ENCODE peak calls at places on chromosomes 3 and 15, in seven cellular contexts. N is type B pancreatic cell; J is neural progenitor cell; E is heart left ventricle; M is progenitor cell of endocrine pancreas; G is stimulated activated CD8-positive, alpha-beta memory T cell treated with anti-CD3 and anti-CD28 coated beads, Interleukin-4, amount 100 ng/mL, for 1 hour; L is stimulated activated CD4-positive, alpha-beta T cell treated with anti-CD3 and anti-CD28 coated beads, Interleukin-1b, Interleukin-23, amount 100 ng/mL, for 48 hours. B is an unnamed sample.

GRCh38 chr3:197151562-197151961 is 121.9 kb upstream of the MELTF start:
- DNase-seq in N (no peak), J (no peak), E (no peak), M (no peak), G (no peak), L (no peak), B (no peak)

GRCh38 chr15:50996641-50997040 is 88.2 kb downstream of the AP4E1 start:
- DNase-seq in N (no peak), J (no peak), E (no peak), M (no peak), G (no peak), L (no peak), B (no peak)

GRCh38 chr3:73805435-73805834 is 180.7 kb upstream of the PDZRN3 start:
- DNase-seq in N (no peak), J (no peak), E (peak), M (no peak), G (no peak), L (no peak), B (no peak)

GRCh38 chr3:119628390-119628789 is 30.7 kb downstream of the PLA1A start:
- DNase-seq in N (no peak), J (no peak), E (no peak), M (no peak), G (no peak), L (peak), B (no peak)

GRCh38 chr3:31610700-31611275 is 78.1 kb downstream of the STT3B start:
- DNase-seq in N (no peak), J (peak), E (no peak), M (no peak), G (no peak), L (no peak), B (no peak)

GRCh38 chr15:68055224-68055705 is 1.1 kb downstream of the PIAS1 start:
- DNase-seq in N (no peak), J (peak), E (no peak), M (no peak), G (peak), L (peak), B (no peak)

GRCh38 chr3:129469026-129469425 is 29.0 kb downstream of the IFT122 start:
- DNase-seq in N (no peak), J (no peak), E (peak), M (no peak), G (no peak), L (no peak), B (no peak)

GRCh38 chr3:192422998-192423349 is 304.4 kb downstream of the FGF12 start:
- DNase-seq in N (no peak), J (peak), E (no peak), M (no peak), G (no peak), L (no peak), B (no peak)

GRCh38 chr15:69523010-69524001 is 70.7 kb downstream of the RPLP1 start:
- DNase-seq in N (peak), J (peak), E (peak), M (peak), G (peak), L (peak), B (peak)

GRCh38 chr3:52434491-52435115 is 10.3 kb downstream of the SEMA3G start:
- DNase-seq in N (no peak), J (no peak), E (no peak), M (no peak), G (no peak), L (no peak), B (no peak)

GRCh38 chr3:56926513-56927282 is 124.9 kb upstream of the ARHGEF3 start:
- DNase-seq in N (no peak), J (no peak), E (no peak), M (no peak), G (no peak), L (no peak), B (no peak)

GRCh38 chr3:69116897-69117296 is 5.5 kb downstream of the LMOD3 start:
- DNase-seq in N (no peak), J (no peak), E (no peak), M (no peak), G (no peak), L (no peak), B (no peak)

GRCh38 chr3:126102011-126102410 is 18.1 kb upstream of the SLC41A3 start:
- DNase-seq in N (peak), J (no peak), E (no peak), M (no peak), G (no peak), L (no peak), B (peak)

GRCh38 chr3:164912916-164913315 is 165.4 kb downstream of the SI start:
- DNase-seq in N (no peak), J (no peak), E (no peak), M (no peak), G (no peak), L (no peak), B (no peak)

GRCh38 chr3:70989174-70989573 is 594.4 kb downstream of the FOXP1 start:
- DNase-seq in N (no peak), J (no peak), E (no peak), M (no peak), G (no peak), L (no peak), B (no peak)

GRCh38 chr15:47750030-47750739 is 32.9 kb downstream of the SEMA6D start:
- DNase-seq in N (no peak), J (no peak), E (no peak), M (no peak), G (no peak), L (no peak), B (no peak)

GRCh38 chr15:95684693-95685115 is 645.8 kb upstream of the NR2F2 start:
- DNase-seq in N (no peak), J (no peak), E (no peak), M (no peak), G (no peak), L (no peak), B (no peak)

GRCh38 chr15:76059320-76060097 is at the start of gene TMEM266:
- DNase-seq in N (peak), J (peak), E (peak), M (peak), G (no peak), L (peak), B (no peak)

GRCh38 chr3:56410576-56410975 is 57.7 kb downstream of the ERC2 start:
- DNase-seq in N (no peak), J (no peak), E (no peak), M (no peak), G (no peak), L (no peak), B (no peak)

GRCh38 chr3:41450416-41451231 is 251.3 kb downstream of the CTNNB1 start:
- DNase-seq in N (no peak), J (peak), E (no peak), M (no peak), G (no peak), L (no peak), B (no peak)

GRCh38 chr15:100002091-100002620 is 268.9 kb upstream of the LYSMD4 start:
- DNase-seq in N (no peak), J (peak), E (no peak), M (no peak), G (no peak), L (no peak), B (no peak)

GRCh38 chr3:64440498-64440897 is 215.2 kb upstream of the PRICKLE2 start:
- DNase-seq in N (no peak), J (no peak), E (no peak), M (no peak), G (no peak), L (no peak), B (no peak)

GRCh38 chr3:29099775-29100174 is 181.1 kb upstream of the RBMS3 start:
- DNase-seq in N (no peak), J (no peak), E (no peak), M (no peak), G (no peak), L (no peak), B (no peak)

GRCh38 chr3:183275418-183275817 is 22.4 kb downstream of the B3GNT5 start:
- DNase-seq in N (no peak), J (no peak), E (no peak), M (no peak), G (no peak), L (no peak), B (no peak)

GRCh38 chr15:80434926-80435720 is 30.9 kb downstream of the ARNT2 start:
- DNase-seq in N (no peak), J (no peak), E (no peak), M (no peak), G (no peak), L (no peak), B (peak)

GRCh38 chr3:170572665-170573253 is 13.1 kb downstream of the SLC7A14 start:
- DNase-seq in N (no peak), J (no peak), E (no peak), M (no peak), G (no peak), L (peak), B (no peak)

GRCh38 chr15:54206586-54207321 is 228.5 kb downstream of the UNC13C start:
- DNase-seq in N (no peak), J (no peak), E (no peak), M (no peak), G (no peak), L (no peak), B (no peak)

GRCh38 chr3:164375995-164376394 is 702.3 kb downstream of the SI start:
- DNase-seq in N (no peak), J (no peak), E (no peak), M (no peak), G (no peak), L (no peak), B (no peak)

GRCh38 chr3:33089515-33089914 is 7.4 kb downstream of the GLB1 start:
- DNase-seq in N (no peak), J (no peak), E (no peak), M (no peak), G (no peak), L (no peak), B (no peak)

GRCh38 chr15:31257286-31257685 is 69.3 kb upstream of the KLF13 start:
- DNase-seq in N (no peak), J (no peak), E (no peak), M (no peak), G (no peak), L (no peak), B (no peak)

GRCh38 chr15:29862271-29862670 is 40.0 kb upstream of the TJP1 start:
- DNase-seq in N (no peak), J (no peak), E (no peak), M (no peak), G (no peak), L (no peak), B (no peak)

GRCh38 chr15:40984963-40985362 is 31.7 kb downstream of the CHAC1 start:
- DNase-seq in N (no peak), J (no peak), E (no peak), M (no peak), G (no peak), L (no peak), B (no peak)

GRCh38 chr3:125045194-125045593 is 10.6 kb downstream of the HEG1 start:
- DNase-seq in N (no peak), J (no peak), E (no peak), M (no peak), G (no peak), L (no peak), B (no peak)

GRCh38 chr3:99659965-99660364 is 21.6 kb downstream of the COL8A1 start:
- DNase-seq in N (no peak), J (no peak), E (no peak), M (no peak), G (no peak), L (no peak), B (no peak)

GRCh38 chr3:26118165-26118564 is 328.3 kb downstream of the OXSM start:
- DNase-seq in N (no peak), J (peak), E (no peak), M (no peak), G (no peak), L (no peak), B (no peak)

GRCh38 chr3:122555275-122556071 is 8.6 kb downstream of the PARP9 start:
- DNase-seq in N (no peak), J (no peak), E (no peak), M (no peak), G (no peak), L (no peak), B (no peak)

GRCh38 chr3:182533394-182533793 is 259.9 kb upstream of the ATP11B start:
- DNase-seq in N (no peak), J (no peak), E (no peak), M (no peak), G (no peak), L (no peak), B (no peak)

GRCh38 chr3:47420511-47421484 is 40.0 kb downstream of the PTPN23 start:
- DNase-seq in N (peak), J (peak), E (peak), M (peak), G (peak), L (peak), B (peak)

GRCh38 chr3:45168451-45168850 is 22.3 kb upstream of the CDCP1 start:
- DNase-seq in N (no peak), J (no peak), E (no peak), M (no peak), G (no peak), L (no peak), B (no peak)

B was measured in osteocyte.